ENCODE peak calls at places on chromosomes 4 and X, in six cellular contexts. K, M, H, U, A and R are unnamed samples. For H4K20me1, the result is how much of the 10 kb centered on the place peaks cover.

GRCh38 chr4:98864560-98864959 is 64.4 kb downstream of the EIF4E start:
- DNase-seq in M (no peak), K (peak), U (no peak), H (peak), A (no peak), R (no peak)

GRCh38 chr4:101127176-101127790 is 220.0 kb downstream of the PPP3CA start:
- DNase-seq in H (no peak), K (no peak), A (no peak), U (no peak), M (no peak), R (no peak)

GRCh38 chr4:87973283-87974169 is 2.0 kb upstream of the SPP1 start:
- DNase-seq in K (peak), H (peak), U (peak), M (peak), A (peak), R (peak)

GRCh38 chr4:89434364-89434988 is 126.9 kb upstream of the GPRIN3 start:
- DNase-seq in M (peak), A (peak), K (peak), H (peak), U (peak), R (peak)

GRCh38 chrX:22969416-22969815 is 30.3 kb upstream of the DDX53 start:
- DNase-seq in M (no peak), H (no peak), A (no peak), K (no peak), U (peak), R (no peak)

GRCh38 chrX:7603387-7603786 is 239.6 kb upstream of the VCX start:
- DNase-seq in A (no peak), H (no peak), M (no peak), U (peak), K (no peak), R (no peak)

GRCh38 chr4:88442636-88443260 is 14.2 kb upstream of the HERC5 start:
- DNase-seq in K (no peak), U (no peak), M (no peak), A (no peak), H (no peak), R (no peak)

GRCh38 chr4:152087335-152087734 is 326.5 kb upstream of the GATB start:
- DNase-seq in H (no peak), K (no peak), M (no peak), U (no peak), A (no peak), R (no peak)

GRCh38 chr4:3074846-3075651 is 568 bp downstream of the HTT start:
- DNase-seq in H (peak), K (peak), M (peak), A (peak), U (peak), R (peak)

GRCh38 chrX:54180403-54180802 is 2.7 kb downstream of the FAM120C start:
- DNase-seq in K (no peak), A (no peak), U (no peak), H (peak), M (no peak), R (peak)

GRCh38 chr4:48162162-48162561 is 28.1 kb upstream of the TXK start:
- DNase-seq in A (no peak), M (no peak), U (no peak), K (no peak), H (peak), R (no peak)

GRCh38 chr4:152385551-152385950 is 150.3 kb downstream of the FBXW7 start:
- DNase-seq in K (no peak), M (peak), U (no peak), H (peak), A (peak), R (peak)

GRCh38 chr4:37891221-37892159 is 606 bp downstream of the TBC1D1 start:
- DNase-seq in M (peak), K (no peak), U (peak), A (peak), H (no peak), R (peak)

GRCh38 chr4:165515201-165515600 is 136.4 kb downstream of the CPE start:
- DNase-seq in A (no peak), K (no peak), H (no peak), U (no peak), M (no peak), R (no peak)

GRCh38 chr4:71773004-71773403 is 10.9 kb downstream of the GC start:
- DNase-seq in H (no peak), M (no peak), U (no peak), A (no peak), K (no peak), R (no peak)

GRCh38 chrX:1506916-1507315 is 30.1 kb downstream of the P2RY8 start:
- DNase-seq in K (no peak), H (no peak), U (no peak), M (no peak), A (no peak), R (no peak)

GRCh38 chrX:1502853-1503252 is 34.1 kb downstream of the P2RY8 start:
- DNase-seq in U (no peak), H (no peak), A (no peak), K (no peak), M (no peak), R (no peak)

GRCh38 chrX:1502241-1502640 is 34.7 kb downstream of the P2RY8 start:
- DNase-seq in M (no peak), A (no peak), U (no peak), H (no peak), K (no peak), R (no peak)

GRCh38 chrX:1496076-1496475 is 40.9 kb downstream of the P2RY8 start:
- DNase-seq in U (no peak), H (no peak), K (no peak), A (no peak), M (no peak), R (no peak)

GRCh38 chrX:1500701-1501624 is 36.0 kb downstream of the P2RY8 start:
- DNase-seq in A (no peak), M (no peak), H (no peak), U (peak), K (no peak), R (no peak)
- TF ChIP-seq EZH2phosphoT487 in A (no peak), M (no peak), H (no peak), U (no peak), K (no peak), R (no peak)

GRCh38 chr4:156545003-156545785 is 426.4 kb downstream of the PDGFC start:
- DNase-seq in K (no peak), H (no peak), A (no peak), U (no peak), M (no peak), R (peak)
- H3K9ac ChIP-seq in K (no peak), H (no peak), A (no peak), U (no peak), M (no peak), R (no peak)

GRCh38 chr4:187558391-187558790 is 437.2 kb upstream of the ZFP42 start:
- DNase-seq in M (no peak), U (no peak), K (no peak), H (peak), A (no peak), R (no peak)
- H4K20me1 ChIP-seq in M (under half), U (under half), K (under half), H (under half), A (under half), R (under half)

GRCh38 chr4:131370846-131371245 is 1778.2 kb upstream of the PCDH10 start:
- DNase-seq in U (no peak), K (no peak), M (no peak), A (no peak), H (peak), R (no peak)
- TF ChIP-seq EZH2phosphoT487 in U (no peak), K (no peak), M (no peak), A (no peak), H (no peak), R (no peak)